ENCODE peak calls at places on chromosome 13, in five cellular contexts. H is T follicular helper cell; Y is HFF-Myc; D is stimulated activated CD4-positive, alpha-beta T cell treated with anti-CD3 and anti-CD28 coated beads, TNF-alpha, amount 100 ng/mL, for 1 hour; I is mucosa of gallbladder. E is an unnamed sample.

GRCh38 chr13:113922412-113923118 is 51.3 kb downstream of the C13orf46 start:
- DNase-seq in Y (no peak), I (no peak), H (no peak), D (no peak), E (no peak)

GRCh38 chr13:85806553-85807175 is 7.4 kb upstream of the SLITRK6 start:
- DNase-seq in H (no peak), D (no peak), Y (no peak), I (no peak), E (no peak)

GRCh38 chr13:20718958-20719566 is 15.6 kb downstream of the IL17D start:
- DNase-seq in H (no peak), D (no peak), Y (no peak), I (no peak), E (no peak)

GRCh38 chr13:46893820-46894533 is 2.9 kb downstream of the HTR2A start:
- DNase-seq in Y (no peak), D (peak), H (peak), I (peak), E (peak)

GRCh38 chr13:40352807-40353562 is 313.5 kb downstream of the FOXO1 start:
- DNase-seq in Y (no peak), I (no peak), D (no peak), H (no peak), E (no peak)

GRCh38 chr13:31801088-31801487 is 61.8 kb downstream of the RXFP2 start:
- DNase-seq in I (no peak), H (no peak), D (no peak), Y (no peak), E (no peak)

GRCh38 chr13:59931621-59932020 is 232.1 kb downstream of the DIAPH3 start:
- DNase-seq in D (no peak), Y (no peak), H (no peak), I (no peak), E (no peak)

GRCh38 chr13:96229356-96229755 is 139.4 kb downstream of the HS6ST3 start:
- DNase-seq in I (no peak), H (no peak), D (no peak), Y (no peak), E (no peak)

GRCh38 chr13:97366172-97366688 is 67.7 kb upstream of the RAP2A start:
- DNase-seq in D (no peak), Y (no peak), I (no peak), H (no peak), E (no peak)

GRCh38 chr13:57630661-57631606 is 610 bp upstream of the PCDH17 start:
- DNase-seq in Y (no peak), D (no peak), H (no peak), I (peak), E (no peak)

GRCh38 chr13:27583645-27584044 is 36.7 kb downstream of the LNX2 start:
- DNase-seq in H (no peak), D (no peak), Y (no peak), I (no peak), E (no peak)

GRCh38 chr13:50357586-50358118 is 342.4 kb downstream of the KCNRG start:
- DNase-seq in D (no peak), Y (peak), H (no peak), I (peak), E (no peak)

GRCh38 chr13:19597523-19597922 is 35.9 kb upstream of the MPHOSPH8 start:
- DNase-seq in D (no peak), Y (no peak), H (no peak), I (no peak), E (no peak)

GRCh38 chr13:113469582-113469981 is 16.3 kb upstream of the ADPRHL1 start:
- DNase-seq in H (no peak), I (no peak), D (no peak), Y (no peak), E (no peak)

GRCh38 chr13:91375119-91375729 is 23.2 kb upstream of the GPC5 start:
- DNase-seq in I (no peak), Y (no peak), D (no peak), H (no peak), E (no peak)

GRCh38 chr13:76677047-76677446 is 209.2 kb downstream of the KCTD12 start:
- DNase-seq in D (no peak), I (no peak), H (no peak), Y (no peak), E (no peak)

GRCh38 chr13:43648733-43649132 is 138.0 kb downstream of the ENOX1 start:
- DNase-seq in D (no peak), I (no peak), H (no peak), Y (no peak), E (no peak)

GRCh38 chr13:80215368-80215767 is 125.6 kb downstream of the SPRY2 start:
- DNase-seq in I (no peak), D (no peak), H (no peak), Y (no peak), E (no peak)

GRCh38 chr13:47337781-47338507 is 441.1 kb upstream of the HTR2A start:
- DNase-seq in Y (no peak), H (no peak), I (no peak), D (no peak), E (no peak)

GRCh38 chr13:38226496-38226895 is 123.2 kb upstream of the UFM1 start:
- DNase-seq in I (no peak), Y (no peak), H (no peak), D (no peak), E (no peak)

GRCh38 chr13:35781661-35782060 is 305.2 kb upstream of the MAB21L1 start:
- DNase-seq in Y (no peak), D (no peak), I (no peak), H (no peak), E (no peak)

GRCh38 chr13:44759222-44759721 is 183.1 kb upstream of the TSC22D1 start:
- DNase-seq in Y (no peak), H (no peak), I (no peak), D (no peak), E (no peak)

GRCh38 chr13:26380930-26381329 is 127.0 kb downstream of the CDK8 start:
- DNase-seq in I (no peak), Y (no peak), H (no peak), D (no peak), E (no peak)

GRCh38 chr13:101942038-101942437 is 459.8 kb downstream of the FGF14 start:
- DNase-seq in D (no peak), Y (no peak), I (peak), H (no peak), E (no peak)

GRCh38 chr13:80726895-80727294 is 386.0 kb upstream of the SPRY2 start:
- DNase-seq in D (no peak), I (no peak), H (no peak), Y (no peak), E (no peak)

GRCh38 chr13:20161275-20161950 is 561 bp upstream of the GJA3 start:
- DNase-seq in Y (no peak), I (no peak), D (no peak), H (peak), E (peak)

GRCh38 chr13:44218501-44219240 is 155.0 kb upstream of the SERP2 start:
- DNase-seq in I (peak), H (no peak), Y (no peak), D (no peak), E (no peak)

GRCh38 chr13:26255717-26256277 is 1.9 kb downstream of the CDK8 start:
- DNase-seq in H (no peak), I (no peak), D (no peak), Y (no peak), E (no peak)

GRCh38 chr13:114203536-114203935 is 24.5 kb downstream of the CFAP97D2 start:
- DNase-seq in I (no peak), Y (no peak), D (no peak), H (peak), E (no peak)

GRCh38 chr13:79901336-79901735 is 420.4 kb downstream of the NDFIP2 start:
- DNase-seq in I (no peak), D (no peak), H (no peak), Y (no peak), E (no peak)

GRCh38 chr13:44934724-44935123 is 54.5 kb downstream of the NUFIP1 start:
- DNase-seq in I (no peak), Y (no peak), D (no peak), H (no peak), E (no peak)

GRCh38 chr13:112720814-112721197 is 31.0 kb downstream of the ATP11A start:
- DNase-seq in H (no peak), I (no peak), Y (no peak), D (no peak), E (no peak)